ENCODE peak calls at places on chromosomes 3 and 15, in eight cellular contexts. L is amygdala; F is effector CD4-positive, alpha-beta T cell; T is ureter; S is lung; Q is adrenal gland; N is T1000; R is activated T-cell treated with anti-CD3 and anti-CD28 coated beads for 24 hours. G is an unnamed sample.
A peak's percentile ranks its signal among the peaks of the same experiment; 100 is the strongest.

GRCh38 chr15:62275818-62276217 is 110.7 kb upstream of the C2CD4B start:
- DNase-seq in L (no peak), F (no peak), T (no peak), S (no peak), Q (no peak), N (no peak), R (no peak), G (no peak)

GRCh38 chr3:140834266-140835037 is 107.2 kb upstream of the SLC25A36 start:
- DNase-seq in L (no peak), F (no peak), T (no peak), S (no peak), Q (no peak), N (no peak), R (no peak), G (no peak)

GRCh38 chr3:146067048-146067447 is 93.9 kb downstream of the PLOD2 start:
- DNase-seq in L (no peak), F (no peak), T (no peak), S (no peak), Q (no peak), N (no peak), R (no peak), G (no peak)

GRCh38 chr15:70154440-70155347 is 57.0 kb upstream of the TLE3 start:
- DNase-seq in L (no peak), F (no peak), T (no peak), S (no peak), Q (peak; percentile 47), N (no peak), R (no peak), G (peak; percentile 38)

GRCh38 chr15:58146734-58147133 is 8.6 kb downstream of the AQP9 start:
- DNase-seq in L (no peak), F (no peak), T (no peak), S (peak; percentile 35), Q (no peak), N (peak; percentile 7), R (no peak), G (no peak)

GRCh38 chr3:30982676-30983075 is 88.2 kb upstream of the GADL1 start:
- DNase-seq in L (no peak), F (no peak), T (no peak), S (no peak), Q (no peak), N (no peak), R (no peak), G (no peak)

GRCh38 chr3:126130981-126131750 is 47.2 kb upstream of the SLC41A3 start:
- DNase-seq in L (no peak), F (no peak), T (peak; percentile 39), S (no peak), Q (peak; percentile 14), N (no peak), R (no peak), G (peak; percentile 5)

GRCh38 chr3:104614564-104614963 is 752.1 kb upstream of the ALCAM start:
- DNase-seq in L (no peak), F (no peak), T (no peak), S (no peak), Q (no peak), N (no peak), R (no peak), G (no peak)

GRCh38 chr15:97061392-97061791 is 730.9 kb downstream of the NR2F2 start:
- DNase-seq in L (no peak), F (no peak), T (no peak), S (no peak), Q (no peak), N (no peak), R (no peak), G (no peak)

GRCh38 chr15:87619161-87619960 is 637.2 kb downstream of the NTRK3 start:
- DNase-seq in L (no peak), F (no peak), T (no peak), S (no peak), Q (no peak), N (peak; percentile 32), R (no peak), G (no peak)

GRCh38 chr3:138297059-138297607 is 32.5 kb downstream of the NME9 start:
- DNase-seq in L (no peak), F (no peak), T (no peak), S (no peak), Q (no peak), N (no peak), R (no peak), G (no peak)

GRCh38 chr3:25661694-25662455 is 2.8 kb downstream of the TOP2B start:
- DNase-seq in L (no peak), F (no peak), T (no peak), S (no peak), Q (no peak), N (no peak), R (no peak), G (no peak)

GRCh38 chr3:72997421-72997961 is 880 bp downstream of the PPP4R2 start:
- DNase-seq in L (no peak), F (peak; percentile 49), T (no peak), S (no peak), Q (no peak), N (no peak), R (peak; percentile 29), G (no peak)